ENCODE peak calls at places on chromosomes 11 and 22, in seven cellular contexts. N is T-helper 1 cell; B is EL; J is thoracic aorta; I is gastrocnemius medialis; A is CD8-positive, alpha-beta T cell; T is erythroblast. L is an unnamed sample.

GRCh38 chr22:27593378-27593777 is 208.2 kb downstream of the MN1 start:
- DNase-seq in N (no peak), B (no peak), J (no peak), I (no peak), A (no peak), T (no peak), L (no peak)

GRCh38 chr11:18791175-18792065 is at the start of gene PTPN5:
- DNase-seq in N (no peak), B (no peak), J (no peak), I (no peak), A (no peak), T (no peak), L (no peak)

GRCh38 chr11:72695354-72695753 is 21.1 kb upstream of the PDE2A start:
- DNase-seq in N (no peak), B (no peak), J (no peak), I (no peak), A (no peak), T (no peak), L (no peak)

GRCh38 chr11:62669420-62670161 is 1.9 kb upstream of the UQCC3 start:
- DNase-seq in N (no peak), B (no peak), J (no peak), I (no peak), A (no peak), T (peak; percentile 45), L (no peak)

GRCh38 chr11:35096737-35097136 is 42.2 kb upstream of the CD44 start:
- DNase-seq in N (no peak), B (no peak), J (no peak), I (no peak), A (peak; percentile 23), T (no peak), L (no peak)

GRCh38 chr11:11028017-11028692 is 170.3 kb upstream of the ZBED5 start:
- DNase-seq in N (peak; percentile 69), B (peak; percentile 64), J (no peak), I (peak; percentile 38), A (peak; percentile 87), T (peak; percentile 51), L (peak; percentile 76)

GRCh38 chr11:107743161-107743560 is 31.3 kb upstream of the SLN start:
- DNase-seq in N (no peak), B (no peak), J (no peak), I (peak; percentile 75), A (no peak), T (no peak), L (no peak)

GRCh38 chr11:721913-722811 is 16.1 kb downstream of the EPS8L2 start:
- DNase-seq in N (no peak), B (no peak), J (no peak), I (no peak), A (peak; percentile 70), T (no peak), L (peak; percentile 55)

GRCh38 chr22:30790366-30790765 is 95.7 kb downstream of the OSBP2 start:
- DNase-seq in N (no peak), B (no peak), J (no peak), I (no peak), A (no peak), T (no peak), L (no peak)

GRCh38 chr11:4484310-4484709 is 1.9 kb downstream of the OR52K1 start:
- DNase-seq in N (no peak), B (no peak), J (no peak), I (no peak), A (no peak), T (no peak), L (no peak)

GRCh38 chr11:45590743-45591142 is 74.7 kb downstream of the CHST1 start:
- DNase-seq in N (no peak), B (peak; percentile 13), J (peak; percentile 89), I (no peak), A (no peak), T (no peak), L (no peak)

GRCh38 chr11:66454828-66455227 is 11.9 kb upstream of the PELI3 start:
- DNase-seq in N (no peak), B (no peak), J (no peak), I (no peak), A (no peak), T (no peak), L (no peak)

GRCh38 chr11:33410086-33410765 is 153.0 kb downstream of the HIPK3 start:
- DNase-seq in N (no peak), B (no peak), J (no peak), I (no peak), A (no peak), T (no peak), L (no peak)

GRCh38 chr22:37212174-37212906 is at the start of gene SSTR3:
- DNase-seq in N (no peak), B (no peak), J (no peak), I (no peak), A (no peak), T (no peak), L (no peak)

GRCh38 chr22:19352766-19353165 is 61.2 kb upstream of the CLTCL1 start:
- DNase-seq in N (no peak), B (no peak), J (no peak), I (no peak), A (peak; percentile 35), T (no peak), L (no peak)

GRCh38 chr11:1203505-1204271 is 19.2 kb upstream of the MUC5B start:
- DNase-seq in N (no peak), B (no peak), J (no peak), I (no peak), A (no peak), T (no peak), L (peak; percentile 14)

GRCh38 chr11:64580387-64580786 is 10.6 kb upstream of the SLC22A12 start:
- DNase-seq in N (no peak), B (no peak), J (no peak), I (no peak), A (no peak), T (no peak), L (no peak)

GRCh38 chr11:66685276-66686099 is 7.8 kb upstream of the RBM4B start:
- DNase-seq in N (no peak), B (no peak), J (no peak), I (no peak), A (no peak), T (no peak), L (no peak)

GRCh38 chr11:12319734-12320387 is 57.5 kb upstream of the PARVA start:
- DNase-seq in N (no peak), B (no peak), J (no peak), I (no peak), A (no peak), T (no peak), L (no peak)

GRCh38 chr11:72789493-72790131 is 4.2 kb downstream of the STARD10 start:
- DNase-seq in N (no peak), B (peak; percentile 67), J (no peak), I (peak; percentile 77), A (no peak), T (no peak), L (no peak)

GRCh38 chr11:58958500-58958899 is 19.2 kb downstream of the GLYATL1 start:
- DNase-seq in N (no peak), B (peak; percentile 29), J (no peak), I (no peak), A (no peak), T (peak; percentile 49), L (peak; percentile 24)

GRCh38 chr22:47565607-47566006 is 803.2 kb downstream of the TBC1D22A start:
- DNase-seq in N (no peak), B (no peak), J (no peak), I (no peak), A (peak; percentile 17), T (no peak), L (no peak)

GRCh38 chr11:115626414-115626813 is 122.2 kb upstream of the CADM1 start:
- DNase-seq in N (no peak), B (no peak), J (no peak), I (no peak), A (no peak), T (no peak), L (no peak)